ENCODE peak calls at places on chromosomes 6 and 20, in nine cellular contexts. R, N, B, Z, I, K, V, S and D are unnamed samples.
A peak's percentile ranks its signal among the peaks of the same experiment; 100 is the strongest.

GRCh38 chr6:43740961-43741764 is 28.8 kb upstream of the VEGFA start:
- DNase-seq in Z (no peak), B (no peak), K (no peak), N (no peak), R (no peak), S (no peak), V (no peak), I (no peak), D (no peak)

GRCh38 chr20:57895161-57895855 is 185.5 kb upstream of the PMEPA1 start:
- DNase-seq in K (no peak), B (no peak), I (no peak), R (no peak), S (no peak), V (no peak), N (no peak), Z (no peak), D (no peak)

GRCh38 chr6:11218827-11219826 is 13.3 kb downstream of the NEDD9 start:
- DNase-seq in I (no peak), N (peak; percentile 58), K (peak; percentile 40), S (no peak), B (peak; percentile 69), R (no peak), V (peak; percentile 74), Z (peak; percentile 67), D (peak; percentile 52)

GRCh38 chr6:151445482-151445881 is 6.4 kb downstream of the RMND1 start:
- DNase-seq in N (no peak), S (no peak), R (no peak), K (no peak), Z (no peak), B (no peak), I (no peak), V (no peak), D (no peak)

GRCh38 chr6:151804585-151805285 is 2.7 kb upstream of the ESR1 start:
- DNase-seq in Z (no peak), N (peak; percentile 61), R (no peak), I (no peak), K (no peak), B (no peak), S (no peak), V (no peak), D (no peak)

GRCh38 chr20:10673831-10674683 is at the start of gene JAG1:
- DNase-seq in R (peak; percentile 94), S (peak; percentile 60), Z (peak; percentile 97), K (peak; percentile 96), V (peak; percentile 96), I (peak; percentile 98), N (peak; percentile 97), B (peak; percentile 98), D (peak; percentile 96)

GRCh38 chr6:143400258-143401059 is 50.0 kb downstream of the ADAT2 start:
- DNase-seq in B (peak; percentile 47), K (no peak), Z (peak; percentile 23), I (no peak), N (no peak), R (no peak), V (no peak), S (no peak), D (peak; percentile 25)

GRCh38 chr6:125190667-125191066 is 37.1 kb downstream of the TPD52L1 start:
- DNase-seq in B (no peak), Z (no peak), K (no peak), I (no peak), S (no peak), R (no peak), N (no peak), V (no peak), D (no peak)

GRCh38 chr6:76792394-76792793 is 670.9 kb downstream of the HTR1B start:
- DNase-seq in K (no peak), B (no peak), V (no peak), N (no peak), R (no peak), I (no peak), S (no peak), Z (no peak), D (no peak)

GRCh38 chr6:3697609-3698008 is 53.9 kb downstream of the PXDC1 start:
- DNase-seq in B (peak; percentile 31), Z (no peak), K (no peak), S (no peak), I (no peak), N (no peak), R (no peak), V (no peak), D (no peak)

GRCh38 chr20:3559637-3560036 is 88.8 kb downstream of the ATRN start:
- DNase-seq in I (no peak), S (no peak), K (no peak), Z (no peak), V (no peak), B (no peak), R (no peak), N (no peak), D (no peak)

GRCh38 chr6:117266948-117267347 is 1.6 kb downstream of the VGLL2 start:
- DNase-seq in K (no peak), R (no peak), I (no peak), S (no peak), Z (no peak), N (no peak), B (no peak), V (no peak), D (no peak)

GRCh38 chr6:36755435-36756348 is 58.1 kb downstream of the RAB44 start:
- DNase-seq in Z (peak; percentile 52), I (no peak), S (peak; percentile 91), B (no peak), R (no peak), K (no peak), N (no peak), V (no peak), D (peak; percentile 12)

GRCh38 chr6:135506270-135506997 is 8.9 kb upstream of the AHI1 start:
- DNase-seq in S (no peak), B (no peak), N (no peak), I (no peak), Z (no peak), V (no peak), R (no peak), K (no peak), D (peak; percentile 55)

GRCh38 chr6:10099086-10099499 is 315.8 kb downstream of the TFAP2A start:
- DNase-seq in B (no peak), I (peak; percentile 77), S (no peak), R (peak; percentile 65), N (no peak), K (no peak), Z (peak; percentile 9), V (no peak), D (peak; percentile 25)
- H3K4me3 ChIP-seq in B (no peak overlapping the region), I (no peak overlapping the region), S (no peak overlapping the region), R (peak overlapping the region; percentile 55), N (no peak overlapping the region), K (no peak overlapping the region), Z (peak overlapping the region; percentile 29), V (no peak overlapping the region), D (no peak overlapping the region)

DNA sequence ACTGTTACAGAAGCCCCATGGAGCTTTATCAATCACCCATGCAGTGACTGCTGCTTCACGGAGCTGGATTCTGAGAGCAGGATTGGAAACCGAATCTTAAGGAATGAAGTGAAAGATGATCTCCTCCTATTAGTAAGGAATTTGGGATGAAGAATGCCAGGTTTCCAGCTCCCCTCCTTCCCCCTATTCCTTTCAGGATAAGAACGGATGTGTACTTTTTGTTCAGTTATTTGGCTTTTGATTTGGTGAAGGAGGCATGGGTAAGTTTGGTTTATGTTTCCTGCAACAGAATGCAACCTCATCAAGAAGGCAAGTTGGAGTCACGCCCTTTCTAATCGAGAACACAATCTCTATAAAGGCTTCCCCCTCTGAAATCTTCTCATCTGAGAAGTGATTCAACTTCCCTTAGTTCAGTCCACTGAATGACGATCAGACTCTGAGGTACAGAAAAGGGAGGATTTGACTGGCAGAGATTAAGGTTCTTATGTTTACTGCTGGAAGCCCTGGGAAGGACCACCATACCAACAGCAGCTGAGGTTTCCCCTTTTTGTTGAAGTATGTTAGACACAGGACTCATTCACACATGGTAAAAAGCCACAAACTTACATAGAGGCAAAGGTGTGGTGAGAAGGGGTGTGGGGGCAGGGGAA is 5.5 kb downstream of the ELMO2 start:
- DNase-seq in K (no peak), N (no peak), S (no peak), B (no peak), V (no peak), R (no peak), Z (no peak), I (no peak), D (peak; percentile 35)
- H3K4me1 ChIP-seq in K (peaks cover 64% of the 10 kb centered on the region), N (peaks cover 58% of the 10 kb centered on the region), S (peaks cover 50% of the 10 kb centered on the region), B (peaks cover 68% of the 10 kb centered on the region), V (peaks cover 44% of the 10 kb centered on the region), R (no peaks in the 10 kb centered on the region), Z (peaks cover 60% of the 10 kb centered on the region), I (peaks cover 53% of the 10 kb centered on the region), D (peaks cover 18% of the 10 kb centered on the region)

DNA sequence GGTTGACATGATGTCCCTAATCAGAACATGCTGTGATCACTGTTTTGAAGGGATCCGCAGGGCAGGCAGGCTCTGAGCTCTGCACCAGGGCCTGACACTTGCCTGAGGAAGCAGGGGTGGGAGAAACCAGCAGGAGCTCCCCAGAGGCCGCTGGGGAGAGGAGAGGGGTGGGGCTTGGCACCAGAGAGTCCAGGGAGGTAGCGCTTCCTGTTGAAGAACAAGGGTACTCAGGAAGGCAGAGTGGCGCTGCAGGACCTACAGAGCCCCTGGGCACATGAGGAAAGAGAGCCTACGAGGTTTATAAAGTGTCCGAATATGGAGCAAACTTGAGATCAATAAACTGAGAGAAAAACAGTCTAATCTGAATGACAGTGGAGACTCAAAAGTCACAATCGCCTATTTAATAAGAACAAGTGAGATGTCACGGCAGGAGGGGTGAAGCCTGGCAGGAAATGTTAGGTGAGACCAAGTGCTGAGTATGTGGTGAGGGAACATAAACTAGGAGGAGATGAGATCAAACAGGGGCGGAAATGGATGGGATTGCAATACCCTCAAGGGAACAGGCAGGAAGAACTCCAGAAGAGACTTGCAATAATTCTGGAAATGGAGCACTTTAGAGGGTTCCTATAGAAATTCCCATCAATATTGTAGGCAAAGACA is 5.8 kb upstream of the TBXT start:
- DNase-seq in B (no peak), S (peak; percentile 68), R (peak; percentile 88), Z (no peak), N (no peak), I (no peak), K (no peak), V (peak; percentile 40), D (peak; percentile 14)
- H3K27me3 ChIP-seq in B (peaks cover 44% of the 10 kb centered on the region), S (peaks cover 3% of the 10 kb centered on the region), R (peaks cover 4% of the 10 kb centered on the region), Z (peaks cover 61% of the 10 kb centered on the region), N (peaks cover 8% of the 10 kb centered on the region), I (peaks cover 60% of the 10 kb centered on the region), K (peaks cover 6% of the 10 kb centered on the region), V (peaks cover 25% of the 10 kb centered on the region), D (peaks cover 8% of the 10 kb centered on the region)

GRCh38 chr6:27239258-27239657 is 8.2 kb upstream of the PRSS16 start:
- DNase-seq in K (no peak), Z (no peak), I (no peak), N (no peak), R (no peak), V (no peak), S (no peak), B (no peak), D (no peak)

GRCh38 chr6:27230758-27231111 is 16.8 kb upstream of the PRSS16 start:
- DNase-seq in R (peak; percentile 33), V (no peak), K (no peak), I (no peak), S (no peak), B (no peak), Z (no peak), N (no peak), D (no peak)

GRCh38 chr6:27238010-27238983 is 9.2 kb upstream of the PRSS16 start:
- DNase-seq in S (no peak), V (no peak), N (no peak), K (no peak), Z (no peak), B (no peak), R (peak; percentile 53), I (no peak), D (no peak)

GRCh38 chr6:27237089-27237723 is 10.3 kb upstream of the PRSS16 start:
- DNase-seq in B (no peak), V (no peak), K (no peak), N (no peak), R (peak; percentile 74), S (no peak), I (no peak), Z (no peak), D (no peak)

GRCh38 chr6:27234576-27234975 is 12.9 kb upstream of the PRSS16 start:
- DNase-seq in I (no peak), K (no peak), V (no peak), B (no peak), R (no peak), N (no peak), S (no peak), Z (no peak), D (no peak)
- H3K4me3 ChIP-seq in I (no peak overlapping the region), K (no peak overlapping the region), V (no peak overlapping the region), B (no peak overlapping the region), R (peak overlapping the region; percentile 79), N (no peak overlapping the region), S (no peak overlapping the region), Z (no peak overlapping the region), D (no peak overlapping the region)